ENCODE peak calls at places on chromosome 14, in four cellular contexts. One of them, this sample, is unnamed.

GRCh38 chr14:65297744-65298143 is 114.8 kb upstream of the FUT8 start:
- DNase-seq in stomach: peak
- DNase-seq in brain microvascular endothelial cell: no peak
- DNase-seq in HFF-Myc: no peak
- DNase-seq in this sample: no peak

GRCh38 chr14:96151242-96151641 is 53.4 kb upstream of the BDKRB2 start:
- DNase-seq in stomach: no peak
- DNase-seq in brain microvascular endothelial cell: no peak
- DNase-seq in HFF-Myc: no peak
- DNase-seq in this sample: peak

GRCh38 chr14:58104808-58105207 is 47.2 kb downstream of the ARMH4 start:
- DNase-seq in stomach: no peak
- DNase-seq in brain microvascular endothelial cell: peak
- DNase-seq in HFF-Myc: peak
- DNase-seq in this sample: no peak

GRCh38 chr14:23095196-23096108 is at the start of gene C14orf119:
- DNase-seq in stomach: peak
- DNase-seq in brain microvascular endothelial cell: peak
- DNase-seq in HFF-Myc: peak
- DNase-seq in this sample: peak

GRCh38 chr14:71731096-71731495 is 201.1 kb upstream of the RGS6 start:
- DNase-seq in stomach: no peak
- DNase-seq in brain microvascular endothelial cell: no peak
- DNase-seq in HFF-Myc: no peak
- DNase-seq in this sample: no peak

GRCh38 chr14:104342435-104343293 is 204.3 kb downstream of the KIF26A start:
- DNase-seq in stomach: peak
- DNase-seq in brain microvascular endothelial cell: no peak
- DNase-seq in HFF-Myc: no peak
- DNase-seq in this sample: no peak

GRCh38 chr14:77069551-77069950 is 28.5 kb upstream of the CIPC start:
- DNase-seq in stomach: no peak
- DNase-seq in brain microvascular endothelial cell: no peak
- DNase-seq in HFF-Myc: no peak
- DNase-seq in this sample: no peak

GRCh38 chr14:99270491-99271287 is 1.3 kb downstream of the BCL11B start:
- DNase-seq in stomach: no peak
- DNase-seq in brain microvascular endothelial cell: no peak
- DNase-seq in HFF-Myc: no peak
- DNase-seq in this sample: no peak

GRCh38 chr14:64510825-64511679 is 6.5 kb downstream of the ZBTB1 start:
- DNase-seq in stomach: peak
- DNase-seq in brain microvascular endothelial cell: peak
- DNase-seq in HFF-Myc: peak
- DNase-seq in this sample: no peak

DNA sequence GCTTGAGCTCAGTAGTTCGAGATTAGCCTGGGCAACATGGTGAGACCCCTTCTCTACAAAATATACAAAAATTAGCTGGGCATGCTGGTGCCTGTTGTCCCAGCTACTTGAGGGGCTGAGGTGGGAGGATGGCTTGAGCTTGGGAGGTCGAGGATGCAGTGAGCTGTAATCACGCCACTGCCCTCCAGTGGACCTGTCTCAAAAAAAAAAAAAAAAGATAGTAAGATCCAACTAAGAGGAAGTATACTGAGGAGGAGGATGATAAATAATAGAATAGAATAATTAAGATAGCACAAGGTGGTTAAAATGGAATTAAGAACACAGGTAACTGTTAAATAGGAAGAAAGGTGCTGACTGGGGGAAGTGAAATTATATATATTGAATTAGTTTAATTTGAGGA is 37.0 kb upstream of the BAZ1A start:
- DNase-seq in stomach: no peak
- DNase-seq in brain microvascular endothelial cell: no peak
- DNase-seq in HFF-Myc: no peak
- DNase-seq in this sample: no peak
- TF ChIP-seq CTCF in stomach: no peak
- TF ChIP-seq CTCF in brain microvascular endothelial cell: peak
- TF ChIP-seq CTCF in HFF-Myc: peak
- TF ChIP-seq CTCF in this sample: no peak

DNA sequence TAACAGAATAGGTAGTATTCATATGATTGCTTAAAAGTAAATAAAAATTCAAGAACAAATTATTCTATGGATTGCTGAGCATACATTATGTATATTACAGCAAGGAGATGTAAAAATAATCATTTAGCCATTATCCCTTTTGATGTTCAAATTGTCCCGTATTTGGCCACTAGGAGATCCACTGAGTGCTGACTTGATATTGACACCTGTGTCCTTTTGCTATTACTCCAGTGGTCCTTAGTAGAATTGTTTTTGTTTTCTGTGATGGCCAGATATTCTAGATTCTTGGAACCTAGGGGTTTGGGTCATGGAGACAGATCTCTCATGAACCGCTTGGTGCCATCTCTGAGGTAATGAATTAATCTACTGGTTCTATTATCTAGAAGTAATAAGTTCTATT is 16.8 kb downstream of the ERO1A start:
- DNase-seq in stomach: no peak
- DNase-seq in brain microvascular endothelial cell: no peak
- DNase-seq in HFF-Myc: no peak
- DNase-seq in this sample: no peak
- TF ChIP-seq CTCF in stomach: no peak
- TF ChIP-seq CTCF in brain microvascular endothelial cell: peak
- TF ChIP-seq CTCF in HFF-Myc: peak
- TF ChIP-seq CTCF in this sample: peak

DNA sequence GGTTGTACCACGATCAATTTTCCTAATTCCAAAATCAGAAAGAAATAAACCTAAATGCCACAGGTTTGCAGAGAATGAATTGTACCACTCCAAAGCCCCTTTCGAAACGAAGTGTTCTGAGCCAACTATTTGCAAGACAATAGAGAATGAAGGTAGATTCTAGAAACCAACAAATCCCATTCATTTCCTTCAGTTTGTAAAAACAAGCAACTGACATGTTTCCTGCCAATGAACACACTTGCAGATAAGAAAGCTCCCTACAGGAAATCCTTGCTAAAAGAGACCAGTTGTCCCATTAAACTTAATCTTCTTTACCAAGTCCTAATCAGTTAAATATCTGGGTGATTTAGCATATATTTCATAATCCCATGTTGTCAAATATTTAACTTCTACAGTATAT is 198.4 kb upstream of the FOXN3 start:
- DNase-seq in stomach: no peak
- DNase-seq in brain microvascular endothelial cell: no peak
- DNase-seq in HFF-Myc: no peak
- DNase-seq in this sample: no peak
- TF ChIP-seq CTCF in stomach: no peak
- TF ChIP-seq CTCF in brain microvascular endothelial cell: no peak
- TF ChIP-seq CTCF in HFF-Myc: no peak
- TF ChIP-seq CTCF in this sample: no peak

DNA sequence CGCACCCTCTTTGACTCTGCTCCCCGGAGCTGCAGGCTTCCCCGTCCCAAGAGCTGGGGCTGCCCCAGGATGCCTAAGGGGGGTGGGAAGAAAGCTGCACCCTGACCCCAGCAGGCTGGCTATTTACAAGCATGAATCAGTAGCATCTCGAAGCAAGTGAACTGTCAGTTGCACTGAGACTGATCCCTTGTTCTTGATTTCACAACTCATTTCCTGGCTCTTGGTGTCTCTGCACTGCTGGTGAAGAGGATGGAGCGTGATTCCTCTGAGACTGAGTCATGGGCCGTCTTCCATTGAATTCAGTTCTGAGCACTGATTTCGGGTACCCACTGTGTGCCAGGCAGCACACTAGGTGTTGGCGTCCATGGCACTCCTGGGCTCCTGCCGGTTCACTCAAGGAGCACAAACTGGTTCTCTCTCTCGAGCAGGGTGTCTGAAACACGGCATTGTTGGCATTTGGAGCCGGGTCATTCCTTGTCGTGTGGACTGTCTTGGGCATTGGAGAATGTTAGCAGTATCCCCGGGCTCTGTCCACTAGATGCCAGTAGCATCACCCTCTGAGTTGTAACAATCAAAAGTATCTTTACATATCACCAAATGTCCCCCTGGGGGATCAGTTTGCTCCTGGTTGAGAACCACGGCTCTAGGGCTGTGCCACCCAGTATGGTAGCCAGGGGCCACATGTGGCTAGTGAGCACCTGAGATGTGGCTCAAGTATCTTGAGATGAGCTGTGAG is 86.9 kb downstream of the RIN3 start:
- DNase-seq in stomach: no peak
- DNase-seq in brain microvascular endothelial cell: peak
- DNase-seq in HFF-Myc: no peak
- DNase-seq in this sample: no peak
- TF ChIP-seq CTCF in stomach: no peak
- TF ChIP-seq CTCF in brain microvascular endothelial cell: peak
- TF ChIP-seq CTCF in HFF-Myc: no peak
- TF ChIP-seq CTCF in this sample: no peak

GRCh38 chr14:72745991-72746980 is 147.6 kb downstream of the DPF3 start:
- DNase-seq in stomach: peak
- DNase-seq in brain microvascular endothelial cell: peak
- DNase-seq in HFF-Myc: peak
- DNase-seq in this sample: peak
- TF ChIP-seq CTCF in stomach: no peak
- TF ChIP-seq CTCF in brain microvascular endothelial cell: peak
- TF ChIP-seq CTCF in HFF-Myc: peak
- TF ChIP-seq CTCF in this sample: peak

DNA sequence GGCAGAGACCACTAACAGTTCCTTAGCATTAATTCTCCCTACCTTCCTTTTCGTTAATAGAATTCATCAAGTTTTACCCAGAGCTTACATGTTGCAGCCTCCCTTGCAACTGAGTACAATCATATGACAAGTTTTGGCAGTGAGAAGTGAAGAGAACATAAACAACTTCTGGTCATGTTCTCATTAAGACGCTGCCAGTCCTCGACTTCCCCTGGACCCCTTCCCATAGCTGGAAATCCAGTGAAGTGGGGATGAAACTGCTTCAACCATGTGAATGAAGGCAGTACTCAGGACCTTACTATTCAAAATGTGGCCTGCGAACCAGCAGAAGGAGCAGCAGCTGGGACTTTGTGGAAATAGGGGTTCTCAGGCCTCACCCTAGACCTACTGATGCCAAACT is 133.9 kb downstream of the SPTSSA start:
- DNase-seq in stomach: no peak
- DNase-seq in brain microvascular endothelial cell: no peak
- DNase-seq in HFF-Myc: no peak
- DNase-seq in this sample: no peak
- TF ChIP-seq CTCF in stomach: no peak
- TF ChIP-seq CTCF in brain microvascular endothelial cell: no peak
- TF ChIP-seq CTCF in HFF-Myc: no peak
- TF ChIP-seq CTCF in this sample: no peak

GRCh38 chr14:100749967-100750597 is 23.4 kb downstream of the DLK1 start:
- DNase-seq in stomach: no peak
- DNase-seq in brain microvascular endothelial cell: no peak
- DNase-seq in HFF-Myc: no peak
- DNase-seq in this sample: no peak

GRCh38 chr14:100748403-100748802 is 21.7 kb downstream of the DLK1 start:
- DNase-seq in stomach: no peak
- DNase-seq in brain microvascular endothelial cell: no peak
- DNase-seq in HFF-Myc: no peak
- DNase-seq in this sample: no peak

GRCh38 chr14:100747736-100748135 is 21.0 kb downstream of the DLK1 start:
- DNase-seq in stomach: no peak
- DNase-seq in brain microvascular endothelial cell: no peak
- DNase-seq in HFF-Myc: no peak
- DNase-seq in this sample: no peak

GRCh38 chr14:100747021-100747586 is 20.4 kb downstream of the DLK1 start:
- DNase-seq in stomach: no peak
- DNase-seq in brain microvascular endothelial cell: peak
- DNase-seq in HFF-Myc: peak
- DNase-seq in this sample: no peak

GRCh38 chr14:100748944-100749343 is 22.3 kb downstream of the DLK1 start:
- DNase-seq in stomach: no peak
- DNase-seq in brain microvascular endothelial cell: no peak
- DNase-seq in HFF-Myc: no peak
- DNase-seq in this sample: no peak
- TF ChIP-seq CTCF in stomach: no peak
- TF ChIP-seq CTCF in brain microvascular endothelial cell: peak
- TF ChIP-seq CTCF in HFF-Myc: no peak
- TF ChIP-seq CTCF in this sample: no peak

GRCh38 chr14:75806247-75806876 is 145.3 kb downstream of the TTLL5 start:
- DNase-seq in stomach: no peak
- DNase-seq in brain microvascular endothelial cell: no peak
- DNase-seq in HFF-Myc: no peak
- DNase-seq in this sample: no peak

GRCh38 chr14:75803768-75804167 is 142.7 kb downstream of the TTLL5 start:
- DNase-seq in stomach: no peak
- DNase-seq in brain microvascular endothelial cell: no peak
- DNase-seq in HFF-Myc: no peak
- DNase-seq in this sample: no peak

GRCh38 chr14:75804570-75805275 is 143.7 kb downstream of the TTLL5 start:
- DNase-seq in stomach: no peak
- DNase-seq in brain microvascular endothelial cell: no peak
- DNase-seq in HFF-Myc: no peak
- DNase-seq in this sample: no peak

GRCh38 chr14:75805646-75806045 is 144.6 kb downstream of the TTLL5 start:
- DNase-seq in stomach: no peak
- DNase-seq in brain microvascular endothelial cell: no peak
- DNase-seq in HFF-Myc: no peak
- DNase-seq in this sample: no peak

DNA sequence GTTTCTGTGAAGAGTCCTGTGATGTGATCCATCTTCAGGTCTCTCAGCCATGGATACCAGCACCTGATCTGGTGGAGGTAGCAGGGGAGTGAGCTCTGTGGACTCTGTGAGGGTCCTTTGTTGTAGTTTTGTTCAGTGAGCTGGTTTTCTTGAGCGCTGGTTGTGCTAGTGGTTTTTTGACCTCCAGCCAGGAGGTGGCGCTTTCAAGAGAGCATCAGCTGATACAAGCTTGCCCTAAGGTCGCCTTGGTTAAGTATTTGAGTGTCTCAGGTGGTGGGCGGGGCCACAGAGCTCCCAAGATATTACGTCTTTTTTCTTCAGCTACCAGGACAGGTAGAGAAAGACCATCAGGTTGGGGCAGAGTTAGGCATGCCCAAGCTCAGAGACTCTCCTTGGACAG is 139.7 kb downstream of the TTLL5 start:
- DNase-seq in stomach: no peak
- DNase-seq in brain microvascular endothelial cell: no peak
- DNase-seq in HFF-Myc: no peak
- DNase-seq in this sample: no peak
- TF ChIP-seq CTCF in stomach: no peak
- TF ChIP-seq CTCF in brain microvascular endothelial cell: peak
- TF ChIP-seq CTCF in HFF-Myc: peak
- TF ChIP-seq CTCF in this sample: no peak

This sample was measured in osteocyte.